ENCODE peak calls at places on chromosomes 6 and 20, in five cellular contexts. One of them, this sample, is unnamed.

GRCh38 chr6:165820934-165821333 is 157.9 kb upstream of the PDE10A start:
- DNase-seq in fibroblast of mammary gland: no peak
- DNase-seq in GM13977: no peak
- DNase-seq in ELR: no peak
- DNase-seq in HS-5: no peak
- DNase-seq in this sample: no peak

GRCh38 chr6:26172496-26172958 is 85.3 kb downstream of the HFE start:
- DNase-seq in GM13977: no peak
- DNase-seq in ELR: peak; percentile 63
- DNase-seq in fibroblast of mammary gland: peak; percentile 40
- DNase-seq in HS-5: no peak
- DNase-seq in this sample: peak; percentile 60

GRCh38 chr6:138285800-138286199 is 67.5 kb upstream of the PBOV1 start:
- DNase-seq in ELR: no peak
- DNase-seq in fibroblast of mammary gland: no peak
- DNase-seq in HS-5: no peak
- DNase-seq in GM13977: no peak
- DNase-seq in this sample: no peak

GRCh38 chr6:43761666-43762409 is 8.2 kb upstream of the VEGFA start:
- DNase-seq in ELR: no peak
- DNase-seq in HS-5: no peak
- DNase-seq in GM13977: no peak
- DNase-seq in fibroblast of mammary gland: no peak
- DNase-seq in this sample: no peak

GRCh38 chr6:11356404-11357155 is 124.1 kb upstream of the NEDD9 start:
- DNase-seq in ELR: no peak
- DNase-seq in HS-5: no peak
- DNase-seq in fibroblast of mammary gland: no peak
- DNase-seq in GM13977: no peak
- DNase-seq in this sample: no peak

GRCh38 chr20:10863337-10864060 is 189.7 kb upstream of the JAG1 start:
- DNase-seq in fibroblast of mammary gland: peak; percentile 86
- DNase-seq in ELR: peak; percentile 61
- DNase-seq in GM13977: no peak
- DNase-seq in HS-5: peak; percentile 70
- DNase-seq in this sample: peak; percentile 67

GRCh38 chr6:117168296-117169059 is 96.9 kb upstream of the VGLL2 start:
- DNase-seq in HS-5: no peak
- DNase-seq in ELR: no peak
- DNase-seq in GM13977: no peak
- DNase-seq in fibroblast of mammary gland: no peak
- DNase-seq in this sample: no peak

GRCh38 chr6:139519571-139520031 is 145.2 kb upstream of the CITED2 start:
- DNase-seq in HS-5: no peak
- DNase-seq in fibroblast of mammary gland: peak; percentile 77
- DNase-seq in ELR: no peak
- DNase-seq in GM13977: no peak
- DNase-seq in this sample: no peak

GRCh38 chr6:135411339-135411738 is 86.2 kb downstream of the AHI1 start:
- DNase-seq in fibroblast of mammary gland: peak; percentile 5
- DNase-seq in HS-5: no peak
- DNase-seq in ELR: peak; percentile 33
- DNase-seq in GM13977: no peak
- DNase-seq in this sample: peak; percentile 9

GRCh38 chr20:7703436-7703835 is 236.8 kb downstream of the HAO1 start:
- DNase-seq in fibroblast of mammary gland: no peak
- DNase-seq in GM13977: no peak
- DNase-seq in ELR: no peak
- DNase-seq in HS-5: no peak
- DNase-seq in this sample: no peak

GRCh38 chr20:50415516-50416268 is 94.5 kb upstream of the PTPN1 start:
- DNase-seq in fibroblast of mammary gland: peak; percentile 98
- DNase-seq in ELR: peak; percentile 78
- DNase-seq in HS-5: no peak
- DNase-seq in GM13977: no peak
- DNase-seq in this sample: peak; percentile 99

This sample was measured in MCF 10A.